ENCODE peak calls at places on chromosome 17, in ten cellular contexts. M is pulmonary artery endothelial cell, E is stomach, A is cardiac muscle cell, T is EL, P is left ventricle myocardium inferior, D is NCI-H1417 treated with DMSO at 0.1 percent for 48 hours, Z is AG08396, S is gastrocnemius medialis, O is KBM-7. U is an unnamed sample.

GRCh38 chr17:31696703-31697325 is 162.2 kb downstream of the COPRS start:
- DNase-seq in S (no peak), O (no peak), D (no peak), M (no peak), T (no peak), A (no peak), E (no peak), P (no peak), Z (no peak), U (no peak)

GRCh38 chr17:41547921-41548843 is 20.1 kb upstream of the KRT19 start:
- DNase-seq in S (no peak), D (no peak), M (peak; percentile 44), A (peak; percentile 98), O (peak; percentile 32), E (peak; percentile 79), T (peak; percentile 99), Z (peak; percentile 89), P (no peak), U (peak; percentile 98)

GRCh38 chr17:3843935-3844516 is 2.0 kb downstream of the NCBP3 start:
- DNase-seq in A (peak; percentile 47), Z (no peak), E (peak; percentile 57), T (peak; percentile 45), P (no peak), O (peak; percentile 69), M (no peak), D (no peak), S (no peak), U (peak; percentile 7)

GRCh38 chr17:16977932-16978331 is 6.0 kb upstream of the TNFRSF13B start:
- DNase-seq in Z (peak; percentile 48), S (no peak), O (no peak), T (peak; percentile 89), P (no peak), D (no peak), A (peak; percentile 29), M (no peak), E (no peak), U (peak; percentile 43)

GRCh38 chr17:64229815-64230550 is 33.1 kb downstream of the TEX2 start:
- DNase-seq in O (no peak), T (no peak), S (no peak), P (no peak), E (no peak), A (no peak), Z (no peak), M (no peak), D (no peak), U (no peak)

GRCh38 chr17:80826955-80827645 is 164.5 kb upstream of the CHMP6 start:
- DNase-seq in S (peak; percentile 87), T (peak; percentile 98), Z (peak; percentile 92), A (peak; percentile 98), E (no peak), D (no peak), P (no peak), O (no peak), M (peak; percentile 88), U (peak; percentile 98)

GRCh38 chr17:27889711-27890251 is 3.4 kb downstream of the LYRM9 start:
- DNase-seq in P (no peak), T (no peak), E (no peak), Z (no peak), D (no peak), M (no peak), S (no peak), O (no peak), A (no peak), U (no peak)

GRCh38 chr17:82901836-82902235 is 62.0 kb upstream of the ZNF750 start:
- DNase-seq in S (no peak), A (no peak), Z (no peak), O (no peak), D (no peak), M (no peak), E (no peak), P (no peak), T (no peak), U (no peak)

GRCh38 chr17:47742319-47743181 is 9.5 kb downstream of the TBX21 start:
- DNase-seq in S (no peak), D (no peak), Z (peak; percentile 9), M (no peak), E (no peak), A (peak; percentile 19), O (peak; percentile 55), T (no peak), P (no peak), U (no peak)

GRCh38 chr17:57670769-57671545 is 74.1 kb downstream of the CCDC182 start:
- DNase-seq in S (no peak), T (no peak), A (no peak), E (no peak), O (no peak), Z (no peak), M (no peak), P (no peak), D (no peak), U (no peak)

GRCh38 chr17:58250344-58251011 is 12.1 kb downstream of the LPO start:
- DNase-seq in E (no peak), M (no peak), A (no peak), Z (no peak), D (no peak), T (no peak), S (no peak), O (no peak), P (no peak), U (no peak)